ENCODE peak calls at places on chromosomes 5 and 9, in five cellular contexts. One of them, this sample, is unnamed. For H3K4me1 and H3K36me3, the result is how much of the 10 kb centered on the place peaks cover.

GRCh38 chr9:74748966-74749365 is 138.8 kb downstream of the TRPM6 start:
- DNase-seq in adipocyte: no peak
- DNase-seq in heart left ventricle: no peak
- DNase-seq in transverse colon: no peak
- DNase-seq in mammary epithelial cell: no peak
- DNase-seq in this sample: no peak

GRCh38 chr5:16787278-16787677 is 148.8 kb downstream of the MYO10 start:
- DNase-seq in adipocyte: peak
- DNase-seq in heart left ventricle: no peak
- DNase-seq in transverse colon: no peak
- DNase-seq in mammary epithelial cell: no peak
- DNase-seq in this sample: no peak

GRCh38 chr5:95043234-95043633 is 241.7 kb downstream of the MCTP1 start:
- DNase-seq in adipocyte: no peak
- DNase-seq in heart left ventricle: no peak
- DNase-seq in transverse colon: no peak
- DNase-seq in mammary epithelial cell: no peak
- DNase-seq in this sample: peak

GRCh38 chr5:110852053-110852452 is 113.2 kb downstream of the SLC25A46 start:
- DNase-seq in adipocyte: no peak
- DNase-seq in heart left ventricle: no peak
- DNase-seq in transverse colon: no peak
- DNase-seq in mammary epithelial cell: no peak
- DNase-seq in this sample: no peak

GRCh38 chr9:89542461-89543021 is 44.6 kb upstream of the SEMA4D start:
- DNase-seq in adipocyte: no peak
- DNase-seq in heart left ventricle: no peak
- DNase-seq in transverse colon: peak
- DNase-seq in mammary epithelial cell: peak
- DNase-seq in this sample: no peak

GRCh38 chr5:157484768-157485167 is 24.8 kb downstream of the NIPAL4 start:
- DNase-seq in adipocyte: peak
- DNase-seq in heart left ventricle: no peak
- DNase-seq in transverse colon: no peak
- DNase-seq in mammary epithelial cell: no peak
- DNase-seq in this sample: no peak

GRCh38 chr9:131387394-131387793 is 6.5 kb upstream of the PRRC2B start:
- DNase-seq in adipocyte: no peak
- DNase-seq in heart left ventricle: no peak
- DNase-seq in transverse colon: no peak
- DNase-seq in mammary epithelial cell: no peak
- DNase-seq in this sample: no peak

GRCh38 chr9:123642291-123643278 is 286.6 kb downstream of the CRB2 start:
- DNase-seq in adipocyte: peak
- DNase-seq in heart left ventricle: peak
- DNase-seq in transverse colon: peak
- DNase-seq in mammary epithelial cell: no peak
- DNase-seq in this sample: peak

GRCh38 chr5:3024541-3024940 is 273.1 kb upstream of the IRX2 start:
- DNase-seq in adipocyte: no peak
- DNase-seq in heart left ventricle: no peak
- DNase-seq in transverse colon: no peak
- DNase-seq in mammary epithelial cell: no peak
- DNase-seq in this sample: no peak

GRCh38 chr5:43174586-43174985 is 17.4 kb upstream of the NIM1K start:
- DNase-seq in adipocyte: no peak
- DNase-seq in heart left ventricle: no peak
- DNase-seq in transverse colon: no peak
- DNase-seq in mammary epithelial cell: no peak
- DNase-seq in this sample: no peak

GRCh38 chr9:89999534-90000370 is 394.9 kb downstream of the GADD45G start:
- DNase-seq in adipocyte: peak
- DNase-seq in heart left ventricle: peak
- DNase-seq in transverse colon: peak
- DNase-seq in mammary epithelial cell: no peak
- DNase-seq in this sample: no peak

GRCh38 chr5:9742848-9743247 is 112.7 kb upstream of the TAS2R1 start:
- DNase-seq in adipocyte: no peak
- DNase-seq in heart left ventricle: no peak
- DNase-seq in transverse colon: no peak
- DNase-seq in mammary epithelial cell: no peak
- DNase-seq in this sample: no peak

GRCh38 chr5:153463806-153464205 is 26.7 kb upstream of the GRIA1 start:
- DNase-seq in adipocyte: peak
- DNase-seq in heart left ventricle: no peak
- DNase-seq in transverse colon: no peak
- DNase-seq in mammary epithelial cell: peak
- DNase-seq in this sample: no peak

GRCh38 chr9:108136646-108137045 is 647.1 kb upstream of the KLF4 start:
- DNase-seq in adipocyte: peak
- DNase-seq in heart left ventricle: no peak
- DNase-seq in transverse colon: no peak
- DNase-seq in mammary epithelial cell: no peak
- DNase-seq in this sample: no peak

GRCh38 chr9:95137587-95138145 is 179.8 kb downstream of the FANCC start:
- DNase-seq in adipocyte: no peak
- DNase-seq in heart left ventricle: no peak
- DNase-seq in transverse colon: no peak
- DNase-seq in mammary epithelial cell: no peak
- DNase-seq in this sample: no peak

GRCh38 chr5:65855758-65856157 is 70.6 kb upstream of the ERBIN start:
- DNase-seq in adipocyte: peak
- DNase-seq in heart left ventricle: no peak
- DNase-seq in transverse colon: no peak
- DNase-seq in mammary epithelial cell: no peak
- DNase-seq in this sample: no peak

GRCh38 chr5:43367909-43368648 is 44.1 kb downstream of the CCL28 start:
- DNase-seq in adipocyte: peak
- DNase-seq in heart left ventricle: no peak
- DNase-seq in transverse colon: no peak
- DNase-seq in mammary epithelial cell: peak
- DNase-seq in this sample: no peak

GRCh38 chr5:140162275-140162674 is 12.7 kb upstream of the CYSTM1 start:
- DNase-seq in adipocyte: no peak
- DNase-seq in heart left ventricle: no peak
- DNase-seq in transverse colon: no peak
- DNase-seq in mammary epithelial cell: no peak
- DNase-seq in this sample: no peak

GRCh38 chr5:140162781-140163180 is 12.2 kb upstream of the CYSTM1 start:
- DNase-seq in adipocyte: no peak
- DNase-seq in heart left ventricle: no peak
- DNase-seq in transverse colon: no peak
- DNase-seq in mammary epithelial cell: no peak
- DNase-seq in this sample: no peak

GRCh38 chr5:140160432-140160831 is 14.6 kb upstream of the CYSTM1 start:
- DNase-seq in adipocyte: no peak
- DNase-seq in heart left ventricle: no peak
- DNase-seq in transverse colon: no peak
- DNase-seq in mammary epithelial cell: no peak
- DNase-seq in this sample: no peak

GRCh38 chr5:140157032-140157781 is 17.8 kb upstream of the CYSTM1 start:
- DNase-seq in adipocyte: peak
- DNase-seq in heart left ventricle: peak
- DNase-seq in transverse colon: peak
- DNase-seq in mammary epithelial cell: peak
- DNase-seq in this sample: peak

GRCh38 chr5:140159014-140159927 is 15.7 kb upstream of the CYSTM1 start:
- DNase-seq in adipocyte: no peak
- DNase-seq in heart left ventricle: no peak
- DNase-seq in transverse colon: no peak
- DNase-seq in mammary epithelial cell: no peak
- DNase-seq in this sample: no peak
- H3K4me1 ChIP-seq in adipocyte: under half
- H3K4me1 ChIP-seq in heart left ventricle: under half
- H3K4me1 ChIP-seq in transverse colon: under half
- H3K4me1 ChIP-seq in mammary epithelial cell: under half
- H3K4me1 ChIP-seq in this sample: under half

GRCh38 chr5:128327973-128328372 is 210.1 kb downstream of the FBN2 start:
- DNase-seq in adipocyte: no peak
- DNase-seq in heart left ventricle: no peak
- DNase-seq in transverse colon: no peak
- DNase-seq in mammary epithelial cell: no peak
- DNase-seq in this sample: no peak
- H3K36me3 ChIP-seq in adipocyte: half or more
- H3K36me3 ChIP-seq in heart left ventricle: under half
- H3K36me3 ChIP-seq in transverse colon: under half
- H3K36me3 ChIP-seq in mammary epithelial cell: under half
- H3K36me3 ChIP-seq in this sample: under half

DNA sequence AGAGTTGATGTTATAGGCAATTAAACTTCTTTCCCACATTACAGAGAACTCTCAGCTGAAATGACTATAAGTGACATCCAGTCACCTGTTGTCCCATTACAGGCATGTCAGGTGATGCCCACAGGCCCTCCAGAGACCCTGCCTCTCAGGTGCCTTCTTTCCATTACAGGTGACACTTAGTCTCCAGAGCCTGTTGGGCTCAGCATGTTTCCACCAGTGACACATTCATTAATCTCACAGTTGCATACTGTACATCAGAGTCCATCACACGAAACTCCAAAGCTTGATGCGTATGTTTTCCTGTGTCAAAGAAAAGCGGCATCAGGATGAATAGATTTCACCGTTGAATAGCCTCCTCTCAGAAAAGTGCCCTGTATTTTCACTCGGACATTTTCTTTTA is 14.6 kb downstream of the PRUNE2 start:
- DNase-seq in adipocyte: no peak
- DNase-seq in heart left ventricle: no peak
- DNase-seq in transverse colon: no peak
- DNase-seq in mammary epithelial cell: no peak
- DNase-seq in this sample: no peak
- H3K4me1 ChIP-seq in adipocyte: under half
- H3K4me1 ChIP-seq in heart left ventricle: under half
- H3K4me1 ChIP-seq in transverse colon: under half
- H3K4me1 ChIP-seq in mammary epithelial cell: under half
- H3K4me1 ChIP-seq in this sample: under half

GRCh38 chr9:127497656-127498290 is 46.5 kb downstream of the LRSAM1 start:
- DNase-seq in adipocyte: no peak
- DNase-seq in heart left ventricle: no peak
- DNase-seq in transverse colon: no peak
- DNase-seq in mammary epithelial cell: no peak
- DNase-seq in this sample: no peak
- H3K36me3 ChIP-seq in adipocyte: under half
- H3K36me3 ChIP-seq in heart left ventricle: under half
- H3K36me3 ChIP-seq in transverse colon: under half
- H3K36me3 ChIP-seq in mammary epithelial cell: under half
- H3K36me3 ChIP-seq in this sample: under half

GRCh38 chr5:68240771-68241170 is 25.2 kb downstream of the PIK3R1 start:
- DNase-seq in adipocyte: no peak
- DNase-seq in heart left ventricle: no peak
- DNase-seq in transverse colon: no peak
- DNase-seq in mammary epithelial cell: no peak
- DNase-seq in this sample: no peak

GRCh38 chr5:68242743-68243142 is 27.2 kb downstream of the PIK3R1 start:
- DNase-seq in adipocyte: peak
- DNase-seq in heart left ventricle: no peak
- DNase-seq in transverse colon: no peak
- DNase-seq in mammary epithelial cell: no peak
- DNase-seq in this sample: no peak

GRCh38 chr5:68245325-68245724 is 29.8 kb downstream of the PIK3R1 start:
- DNase-seq in adipocyte: no peak
- DNase-seq in heart left ventricle: no peak
- DNase-seq in transverse colon: no peak
- DNase-seq in mammary epithelial cell: no peak
- DNase-seq in this sample: no peak

GRCh38 chr5:68243681-68244080 is 28.1 kb downstream of the PIK3R1 start:
- DNase-seq in adipocyte: no peak
- DNase-seq in heart left ventricle: no peak
- DNase-seq in transverse colon: no peak
- DNase-seq in mammary epithelial cell: no peak
- DNase-seq in this sample: no peak

DNA sequence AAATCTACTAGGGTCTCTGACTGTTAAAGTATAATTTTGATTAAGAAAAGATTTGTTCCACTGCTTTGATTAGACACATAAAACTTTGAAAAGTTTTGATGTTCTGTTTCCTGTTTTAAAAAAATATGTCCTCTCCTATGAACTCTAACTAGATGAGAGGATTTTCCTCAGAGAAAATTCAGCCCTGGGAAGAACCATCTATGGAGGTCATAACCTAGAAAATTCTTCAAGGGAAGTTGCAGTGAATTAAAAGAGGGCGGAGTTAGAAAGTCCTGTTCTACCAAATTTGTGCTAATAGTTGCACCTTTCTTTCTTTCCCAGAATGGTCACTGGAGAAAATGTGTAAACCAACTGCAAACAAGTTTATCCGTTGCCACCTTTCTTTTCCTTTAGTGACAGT is 27.7 kb downstream of the PIK3R1 start:
- DNase-seq in adipocyte: no peak
- DNase-seq in heart left ventricle: no peak
- DNase-seq in transverse colon: no peak
- DNase-seq in mammary epithelial cell: no peak
- DNase-seq in this sample: no peak
- H3K4me1 ChIP-seq in adipocyte: half or more
- H3K4me1 ChIP-seq in heart left ventricle: half or more
- H3K4me1 ChIP-seq in transverse colon: under half
- H3K4me1 ChIP-seq in mammary epithelial cell: under half
- H3K4me1 ChIP-seq in this sample: half or more